ENCODE peak calls at places on chromosomes 4 and X, in ten cellular contexts. L, Q, P, X, F, H, T, S, W and N are unnamed samples.

GRCh38 chr4:120691106-120691505 is 231.4 kb downstream of the PRDM5 start:
- DNase-seq in L (no peak), Q (no peak), P (no peak), X (no peak), F (no peak), H (no peak), T (no peak), S (no peak), W (no peak), N (no peak)

GRCh38 chr4:84837751-84838150 is 128.7 kb downstream of the WDFY3 start:
- DNase-seq in L (no peak), Q (no peak), P (no peak), X (no peak), F (no peak), H (no peak), T (no peak), S (no peak), W (no peak), N (no peak)

GRCh38 chrX:97524340-97524739 is 640.6 kb downstream of the RPA4 start:
- DNase-seq in L (no peak), Q (no peak), P (no peak), X (no peak), F (no peak), H (no peak), T (no peak), S (no peak), W (no peak), N (no peak)

GRCh38 chr4:168124008-168124641 is 31.8 kb downstream of the ANXA10 start:
- DNase-seq in L (no peak), Q (no peak), P (no peak), X (no peak), F (no peak), H (no peak), T (no peak), S (no peak), W (no peak), N (no peak)

GRCh38 chrX:150155396-150156048 is 207.6 kb upstream of the MAMLD1 start:
- DNase-seq in L (peak), Q (no peak), P (no peak), X (no peak), F (peak), H (no peak), T (no peak), S (no peak), W (peak), N (peak)

GRCh38 chr4:25970241-25970675 is 56.2 kb downstream of the SMIM20 start:
- DNase-seq in L (peak), Q (peak), P (no peak), X (no peak), F (peak), H (no peak), T (peak), S (no peak), W (no peak), N (peak)

GRCh38 chr4:54229631-54230478 is 762 bp downstream of the PDGFRA start:
- DNase-seq in L (no peak), Q (no peak), P (no peak), X (no peak), F (no peak), H (no peak), T (no peak), S (peak), W (no peak), N (no peak)

GRCh38 chr4:156396534-156396933 is 442.9 kb upstream of the CTSO start:
- DNase-seq in L (no peak), Q (no peak), P (no peak), X (no peak), F (no peak), H (no peak), T (no peak), S (no peak), W (no peak), N (no peak)

GRCh38 chr4:37812713-37813112 is 13.8 kb upstream of the PGM2 start:
- DNase-seq in L (no peak), Q (no peak), P (no peak), X (no peak), F (no peak), H (no peak), T (no peak), S (no peak), W (peak), N (no peak)

GRCh38 chr4:150007512-150007911 is 70.7 kb upstream of the DCLK2 start:
- DNase-seq in L (no peak), Q (no peak), P (no peak), X (no peak), F (no peak), H (no peak), T (no peak), S (no peak), W (peak), N (no peak)

GRCh38 chr4:13917010-13917409 is 289.5 kb upstream of the BOD1L1 start:
- DNase-seq in L (no peak), Q (no peak), P (no peak), X (no peak), F (no peak), H (no peak), T (no peak), S (no peak), W (no peak), N (no peak)

GRCh38 chrX:151871244-151871643 is 41.4 kb upstream of the MAGEA4 start:
- DNase-seq in L (no peak), Q (no peak), P (no peak), X (no peak), F (no peak), H (no peak), T (no peak), S (no peak), W (peak), N (peak)

GRCh38 chr4:2096073-2096609 is 37.0 kb downstream of the NAT8L start:
- DNase-seq in L (no peak), Q (no peak), P (no peak), X (no peak), F (no peak), H (no peak), T (no peak), S (peak), W (no peak), N (no peak)

GRCh38 chr4:36502350-36502749 is 220.9 kb downstream of the DTHD1 start:
- DNase-seq in L (no peak), Q (no peak), P (no peak), X (no peak), F (no peak), H (no peak), T (no peak), S (no peak), W (no peak), N (no peak)

GRCh38 chrX:14354541-14354940 is 174.8 kb upstream of the GLRA2 start:
- DNase-seq in L (no peak), Q (no peak), P (no peak), X (no peak), F (no peak), H (no peak), T (no peak), S (no peak), W (no peak), N (no peak)

GRCh38 chrX:102959471-102959870 is 22.4 kb downstream of the RAB40AL start:
- DNase-seq in L (no peak), Q (no peak), P (no peak), X (no peak), F (no peak), H (no peak), T (no peak), S (no peak), W (no peak), N (no peak)

GRCh38 chr4:24923550-24923949 is 10.7 kb upstream of the CCDC149 start:
- DNase-seq in L (no peak), Q (no peak), P (no peak), X (no peak), F (no peak), H (no peak), T (no peak), S (no peak), W (no peak), N (no peak)

GRCh38 chrX:64885850-64886249 is 90.4 kb downstream of the ZC4H2 start:
- DNase-seq in L (no peak), Q (no peak), P (no peak), X (no peak), F (peak), H (no peak), T (peak), S (no peak), W (peak), N (no peak)

GRCh38 chr4:89551191-89551590 is 243.6 kb upstream of the GPRIN3 start:
- DNase-seq in L (no peak), Q (no peak), P (no peak), X (no peak), F (no peak), H (no peak), T (no peak), S (no peak), W (no peak), N (no peak)

GRCh38 chr4:165403667-165404066 is 24.9 kb downstream of the CPE start:
- DNase-seq in L (no peak), Q (no peak), P (no peak), X (no peak), F (no peak), H (no peak), T (no peak), S (no peak), W (no peak), N (no peak)

GRCh38 chr4:143234153-143234552 is 49.4 kb downstream of the USP38 start:
- DNase-seq in L (no peak), Q (no peak), P (no peak), X (no peak), F (no peak), H (no peak), T (no peak), S (no peak), W (no peak), N (no peak)

GRCh38 chr4:106495498-106495897 is 126.9 kb upstream of the GIMD1 start:
- DNase-seq in L (no peak), Q (no peak), P (no peak), X (no peak), F (no peak), H (no peak), T (peak), S (no peak), W (no peak), N (no peak)

GRCh38 chr4:153318696-153319320 is 25.7 kb upstream of the MND1 start:
- DNase-seq in L (no peak), Q (no peak), P (no peak), X (no peak), F (no peak), H (peak), T (peak), S (no peak), W (peak), N (peak)

GRCh38 chrX:18368402-18368801 is 13.9 kb upstream of the SCML2 start:
- DNase-seq in L (no peak), Q (no peak), P (no peak), X (no peak), F (no peak), H (no peak), T (no peak), S (no peak), W (no peak), N (no peak)

GRCh38 chr4:77818667-77819408 is at the start of gene CNOT6L:
- DNase-seq in L (peak), Q (peak), P (peak), X (peak), F (peak), H (peak), T (peak), S (peak), W (peak), N (peak)

GRCh38 chrX:148580016-148580415 is 79.6 kb downstream of the AFF2 start:
- DNase-seq in L (no peak), Q (no peak), P (no peak), X (no peak), F (no peak), H (no peak), T (no peak), S (no peak), W (no peak), N (no peak)

GRCh38 chrX:107449490-107450175 is at the start of gene FRMPD3:
- DNase-seq in L (no peak), Q (no peak), P (no peak), X (no peak), F (no peak), H (no peak), T (no peak), S (no peak), W (no peak), N (no peak)

GRCh38 chrX:1465261-1466231 is 12.8 kb upstream of the ASMTL start:
- DNase-seq in L (peak), Q (no peak), P (no peak), X (peak), F (no peak), H (peak), T (no peak), S (peak), W (no peak), N (peak)

GRCh38 chr4:141955696-141956095 is 319.3 kb downstream of the IL15 start:
- DNase-seq in L (no peak), Q (no peak), P (no peak), X (no peak), F (no peak), H (no peak), T (no peak), S (no peak), W (no peak), N (no peak)

GRCh38 chrX:118682258-118683014 is 45.0 kb upstream of the IL13RA1 start:
- DNase-seq in L (no peak), Q (no peak), P (no peak), X (no peak), F (no peak), H (no peak), T (no peak), S (no peak), W (peak), N (no peak)

GRCh38 chrX:37652053-37652452 is 33.5 kb upstream of the XK start:
- DNase-seq in L (no peak), Q (no peak), P (no peak), X (no peak), F (no peak), H (no peak), T (no peak), S (no peak), W (no peak), N (no peak)

GRCh38 chr4:103996637-103997036 is 276.9 kb upstream of the TACR3 start:
- DNase-seq in L (no peak), Q (peak), P (no peak), X (no peak), F (no peak), H (no peak), T (peak), S (no peak), W (peak), N (no peak)

GRCh38 chrX:82813671-82814078 is 694.4 kb upstream of the POU3F4 start:
- DNase-seq in L (no peak), Q (no peak), P (no peak), X (no peak), F (no peak), H (no peak), T (no peak), S (no peak), W (peak), N (no peak)

GRCh38 chr4:144267084-144267483 is 126.6 kb upstream of the GYPA start:
- DNase-seq in L (no peak), Q (no peak), P (no peak), X (no peak), F (no peak), H (no peak), T (no peak), S (no peak), W (no peak), N (no peak)

GRCh38 chr4:119103263-119103662 is 32.4 kb upstream of the MYOZ2 start:
- DNase-seq in L (no peak), Q (peak), P (no peak), X (no peak), F (peak), H (no peak), T (peak), S (no peak), W (peak), N (no peak)

GRCh38 chr4:83558693-83559092 is 22.8 kb downstream of the GPAT3 start:
- DNase-seq in L (no peak), Q (no peak), P (no peak), X (no peak), F (no peak), H (no peak), T (peak), S (no peak), W (no peak), N (no peak)

GRCh38 chr4:6200011-6200921 is at the start of gene JAKMIP1:
- DNase-seq in L (peak), Q (peak), P (no peak), X (peak), F (peak), H (peak), T (no peak), S (peak), W (peak), N (peak)

GRCh38 chr4:6200922-6201362 is 593 bp upstream of the JAKMIP1 start:
- DNase-seq in L (no peak), Q (no peak), P (no peak), X (no peak), F (no peak), H (no peak), T (no peak), S (peak), W (no peak), N (no peak)

GRCh38 chr4:6198768-6199343 is 1.5 kb downstream of the JAKMIP1 start:
- DNase-seq in L (no peak), Q (no peak), P (no peak), X (peak), F (no peak), H (no peak), T (no peak), S (peak), W (peak), N (no peak)

GRCh38 chr4:6198278-6198677 is 2.1 kb downstream of the JAKMIP1 start:
- DNase-seq in L (no peak), Q (no peak), P (no peak), X (peak), F (no peak), H (no peak), T (no peak), S (peak), W (no peak), N (no peak)

GRCh38 chr4:6199344-6199921 is 916 bp downstream of the JAKMIP1 start:
- DNase-seq in L (no peak), Q (no peak), P (no peak), X (no peak), F (no peak), H (no peak), T (no peak), S (peak), W (peak), N (no peak)
- TF ChIP-seq POLR2A in L (no peak), Q (no peak), P (no peak), X (no peak), F (no peak), H (no peak), T (no peak), S (no peak), W (no peak), N (no peak)

GRCh38 chr4:46886711-46887110 is 22.3 kb downstream of the COX7B2 start:
- DNase-seq in L (no peak), Q (no peak), P (no peak), X (no peak), F (no peak), H (no peak), T (peak), S (no peak), W (peak), N (no peak)
- TF ChIP-seq CTCF in L (no peak), Q (no peak), P (no peak), X (no peak), F (peak), H (peak), T (peak), S (no peak), W (no peak), N (peak)

GRCh38 chr4:7068279-7068842 is 497 bp upstream of the GRPEL1 start:
- DNase-seq in L (no peak), Q (no peak), P (no peak), X (no peak), F (no peak), H (no peak), T (no peak), S (peak), W (no peak), N (no peak)
- TF ChIP-seq POLR2A in L (no peak), Q (no peak), P (peak), X (no peak), F (no peak), H (peak), T (no peak), S (no peak), W (peak), N (no peak)

GRCh38 chr4:158333820-158334219 is 123.5 kb downstream of the TMEM144 start:
- DNase-seq in L (no peak), Q (no peak), P (no peak), X (no peak), F (no peak), H (no peak), T (no peak), S (no peak), W (no peak), N (no peak)

GRCh38 chr4:158327525-158327924 is 117.2 kb downstream of the TMEM144 start:
- DNase-seq in L (no peak), Q (no peak), P (no peak), X (no peak), F (no peak), H (no peak), T (peak), S (no peak), W (no peak), N (no peak)

GRCh38 chr4:158331863-158332262 is 121.6 kb downstream of the TMEM144 start:
- DNase-seq in L (no peak), Q (no peak), P (no peak), X (no peak), F (no peak), H (no peak), T (no peak), S (no peak), W (no peak), N (no peak)
- TF ChIP-seq CTCF in L (no peak), Q (no peak), P (no peak), X (no peak), F (no peak), H (no peak), T (no peak), S (no peak), W (no peak), N (no peak)

DNA sequence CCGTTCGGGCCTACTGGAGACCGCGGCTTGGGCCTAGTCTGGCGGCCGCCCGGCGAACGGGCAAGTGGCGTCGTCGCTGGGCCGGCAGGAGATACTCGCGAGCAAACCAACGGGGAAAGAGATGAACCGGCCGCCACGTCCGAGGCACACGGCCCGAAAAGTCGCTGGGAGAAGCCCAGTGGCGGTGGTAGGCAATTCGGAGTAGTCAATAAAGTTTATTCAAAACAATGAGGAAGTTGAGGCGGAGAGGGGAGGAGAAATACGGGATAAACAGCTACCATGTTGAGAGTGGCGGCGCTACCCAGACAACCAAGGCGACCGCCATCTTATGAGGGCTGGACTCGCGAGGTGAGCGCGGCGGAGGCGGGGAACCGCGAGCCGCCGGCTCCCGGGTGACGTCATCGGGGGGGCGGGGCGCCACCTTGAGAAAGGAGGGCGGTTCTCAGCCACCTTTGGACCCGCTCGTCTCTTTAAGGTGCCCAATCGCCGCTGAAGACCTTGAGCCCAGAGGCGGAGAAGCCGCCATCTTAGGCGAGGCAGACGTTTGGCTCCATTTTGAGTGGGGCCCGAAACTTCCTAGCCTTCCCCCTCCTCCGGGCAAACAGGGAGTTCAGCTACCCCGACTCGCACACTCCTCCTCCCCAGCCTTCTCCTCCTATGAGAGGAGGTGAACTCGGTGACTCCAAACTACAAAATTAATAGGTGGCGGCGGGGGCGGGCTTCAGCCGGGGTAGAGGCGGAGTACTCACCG is at the start of gene PHF8:
- DNase-seq in L (peak), Q (peak), P (peak), X (peak), F (peak), H (peak), T (peak), S (peak), W (peak), N (peak)
- TF ChIP-seq POLR2A in L (no peak), Q (no peak), P (peak), X (no peak), F (peak), H (no peak), T (peak), S (no peak), W (peak), N (peak)

GRCh38 chrX:9501362-9501761 is 36.5 kb downstream of the TBL1X start:
- DNase-seq in L (no peak), Q (no peak), P (no peak), X (no peak), F (no peak), H (no peak), T (peak), S (no peak), W (no peak), N (no peak)
- TF ChIP-seq CTCF in L (no peak), Q (no peak), P (no peak), X (no peak), F (no peak), H (no peak), T (no peak), S (no peak), W (no peak), N (no peak)